ENCODE peak calls at places on chromosomes 11 and 22, in nine cellular contexts. D is heart left ventricle, J is PC-9, M is cardiac muscle cell, V is left ventricle myocardium inferior, Z is suprapubic skin, S is astrocyte of the cerebellum, Y is uterus, A is transverse colon. U is an unnamed sample.

GRCh38 chr11:34255101-34255500 is 102.7 kb downstream of the ABTB2 start:
- DNase-seq in V (no peak), S (no peak), A (no peak), D (no peak), J (no peak), M (no peak), Y (no peak), Z (no peak), U (no peak)

GRCh38 chr11:95762513-95762912 is 27.1 kb downstream of the FAM76B start:
- DNase-seq in D (no peak), J (no peak), Z (no peak), M (peak; percentile 6), S (no peak), Y (no peak), A (no peak), V (no peak), U (no peak)

GRCh38 chr11:27913650-27914049 is 194.3 kb downstream of the KIF18A start:
- DNase-seq in Y (no peak), M (peak; percentile 61), D (no peak), A (no peak), S (no peak), Z (no peak), V (no peak), J (no peak), U (no peak)

GRCh38 chr22:44483878-44484277 is 14.2 kb downstream of the RTL6 start:
- DNase-seq in Z (no peak), D (no peak), M (peak; percentile 51), A (no peak), Y (no peak), V (no peak), J (no peak), S (no peak), U (no peak)

GRCh38 chr11:106161775-106162174 is 84.3 kb downstream of the AASDHPPT start:
- DNase-seq in V (no peak), S (no peak), M (no peak), Z (no peak), Y (no peak), J (no peak), A (no peak), D (no peak), U (no peak)

GRCh38 chr11:67006029-67006884 is 16.7 kb upstream of the SYT12 start:
- DNase-seq in D (peak; percentile 42), J (peak; percentile 79), Y (no peak), A (no peak), V (no peak), Z (no peak), M (no peak), S (no peak), U (no peak)

GRCh38 chr11:77672276-77672675 is 34.7 kb upstream of the CLNS1A start:
- DNase-seq in J (no peak), A (peak; percentile 61), S (peak; percentile 78), Y (peak; percentile 76), V (no peak), M (peak; percentile 96), Z (no peak), D (peak; percentile 58), U (no peak)

GRCh38 chr11:107704432-107704831 is 7.4 kb downstream of the SLN start:
- DNase-seq in Z (no peak), V (no peak), A (no peak), M (no peak), S (no peak), Y (no peak), J (no peak), D (no peak), U (no peak)

GRCh38 chr22:42419328-42419881 is 12.8 kb downstream of the NFAM1 start:
- DNase-seq in Z (no peak), S (no peak), J (no peak), D (no peak), M (no peak), Y (no peak), A (no peak), V (no peak), U (peak; percentile 35)

GRCh38 chr11:67745181-67745726 is 70.8 kb upstream of the ALDH3B2 start:
- DNase-seq in V (no peak), S (no peak), J (no peak), D (no peak), Y (no peak), M (no peak), Z (no peak), A (no peak), U (no peak)

GRCh38 chr11:12744831-12745502 is 70.7 kb downstream of the TEAD1 start:
- DNase-seq in M (no peak), D (peak; percentile 73), Z (no peak), V (peak; percentile 49), J (no peak), A (no peak), Y (no peak), S (no peak), U (peak; percentile 29)

GRCh38 chr22:27377901-27378300 is 423.7 kb downstream of the MN1 start:
- DNase-seq in S (peak; percentile 8), M (peak; percentile 28), Y (no peak), A (peak; percentile 17), D (peak; percentile 47), J (no peak), Z (no peak), V (no peak), U (no peak)

GRCh38 chr22:37254206-37254866 is 10.3 kb upstream of the RAC2 start:
- DNase-seq in V (no peak), D (no peak), J (peak; percentile 76), M (peak; percentile 77), A (no peak), S (peak; percentile 60), Z (no peak), Y (no peak), U (no peak)

GRCh38 chr22:42227435-42227834 is 43.0 kb downstream of the TCF20 start:
- DNase-seq in S (no peak), V (no peak), M (no peak), J (no peak), D (no peak), Z (no peak), Y (no peak), A (no peak), U (no peak)

GRCh38 chr11:17798716-17799115 is 64.1 kb downstream of the KCNC1 start:
- DNase-seq in M (no peak), Y (no peak), A (no peak), V (no peak), Z (no peak), D (peak; percentile 63), J (no peak), S (no peak), U (no peak)

DNA sequence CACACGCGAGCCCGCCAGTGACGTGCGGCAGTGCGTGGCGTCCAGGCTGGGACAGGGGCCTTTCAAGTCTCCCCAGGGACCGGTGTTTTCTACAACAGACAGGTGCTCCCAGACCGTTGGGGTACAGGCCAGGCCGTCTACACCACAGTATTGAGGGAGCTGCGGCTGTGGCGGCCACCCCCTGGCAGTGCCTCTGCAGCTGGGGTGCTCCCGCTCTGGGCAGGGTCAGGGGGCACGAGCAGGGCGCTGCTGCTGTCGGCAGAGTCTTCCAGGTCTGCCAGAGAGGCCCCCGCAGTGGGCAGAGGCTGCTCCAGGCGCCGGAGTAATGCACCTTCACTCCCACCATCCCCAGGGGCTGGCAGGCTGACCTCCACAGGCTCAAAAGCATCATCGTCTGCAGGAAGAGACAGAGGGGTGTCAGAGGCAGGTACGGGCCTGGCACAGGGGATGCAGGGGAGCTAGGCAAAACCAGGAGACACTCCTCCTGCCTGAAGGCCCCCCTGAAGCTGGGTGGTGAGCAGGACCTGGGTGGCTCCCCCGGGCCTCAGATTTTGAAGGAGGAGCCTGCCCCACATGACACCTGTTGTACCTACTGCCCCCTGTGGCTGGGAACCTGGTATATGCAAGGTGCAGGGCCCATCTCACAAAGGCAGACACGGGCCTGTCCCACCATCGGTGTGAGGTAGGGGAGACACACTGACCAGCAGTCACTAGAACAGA is 83.3 kb downstream of the DGCR2 start:
- DNase-seq in A (no peak), J (no peak), M (no peak), D (no peak), S (no peak), Y (no peak), V (no peak), Z (peak; percentile 58), U (no peak)
- TF ChIP-seq CTCF in A (no peak), J (no peak), M (no peak), D (no peak), S (no peak), Y (no peak), V (no peak), Z (no peak), U (no peak)

DNA sequence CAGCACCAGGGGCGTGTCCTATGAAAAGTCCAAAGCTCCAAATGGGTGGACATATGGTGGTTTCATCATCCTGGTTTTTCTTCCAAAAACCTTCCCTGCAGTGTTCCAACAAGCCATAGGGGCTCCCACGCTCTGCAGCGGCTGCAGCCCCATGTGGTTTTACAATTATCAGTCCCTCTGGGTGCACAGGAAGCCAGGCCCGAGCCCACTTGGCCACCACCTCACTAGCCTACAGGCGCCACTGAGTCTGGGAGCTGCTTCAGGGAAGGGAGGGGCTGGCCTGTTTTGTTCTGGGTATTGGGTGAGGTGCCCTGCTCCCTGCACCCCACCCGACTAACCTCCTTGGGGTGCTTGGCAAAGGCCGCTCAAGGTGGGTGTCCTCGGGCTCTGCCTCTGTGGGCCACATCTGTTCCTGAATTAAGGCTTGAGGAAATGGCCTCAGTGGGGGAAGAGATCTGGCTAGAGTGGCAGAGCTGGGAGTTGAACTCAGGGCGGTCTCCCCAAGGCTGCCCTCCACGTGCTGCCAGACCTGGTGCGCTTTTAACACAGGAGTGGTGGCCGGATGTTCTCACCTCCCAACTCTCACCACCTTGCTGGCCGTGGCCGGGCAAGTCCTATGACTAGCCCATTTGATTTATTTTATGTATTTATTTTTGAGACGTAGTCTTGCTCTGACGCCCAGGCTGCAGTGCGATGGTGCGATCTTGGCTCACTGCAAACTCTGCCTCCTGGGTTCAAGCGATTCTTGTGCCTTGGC is 5.3 kb upstream of the CDC42BPG start:
- DNase-seq in V (peak; percentile 70), M (peak; percentile 76), J (no peak), S (no peak), D (peak; percentile 80), A (no peak), Z (no peak), Y (no peak), U (no peak)
- TF ChIP-seq CTCF in V (peak; percentile 41), M (peak; percentile 34), J (no peak), S (no peak), D (peak; percentile 15), A (no peak), Z (no peak), Y (no peak), U (no peak)

DNA sequence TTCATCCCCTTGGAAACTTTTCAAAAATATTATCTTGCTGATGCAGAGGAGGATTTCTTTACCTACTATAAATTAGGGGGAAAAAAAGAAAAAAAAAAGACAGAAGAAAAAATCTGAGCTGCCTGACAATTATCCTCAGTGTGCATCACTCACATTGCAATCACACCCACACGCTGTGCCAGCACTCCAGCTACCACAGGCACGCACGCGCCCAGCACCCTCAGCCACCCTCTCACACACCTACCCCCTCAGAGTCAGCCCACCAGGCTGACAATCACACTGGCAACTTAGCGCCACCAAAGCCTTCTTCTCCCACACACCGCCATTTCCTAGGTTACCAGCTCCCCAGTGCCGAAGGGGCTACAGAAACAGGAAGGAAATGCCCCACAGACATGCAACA is 236.1 kb downstream of the KCNA4 start:
- DNase-seq in M (no peak), J (no peak), Z (no peak), V (peak; percentile 43), D (peak; percentile 65), Y (no peak), A (no peak), S (no peak), U (no peak)
- TF ChIP-seq CTCF in M (no peak), J (no peak), Z (no peak), V (no peak), D (no peak), Y (no peak), A (no peak), S (no peak), U (no peak)

GRCh38 chr11:82174610-82175009 is 559.1 kb downstream of the FAM181B start:
- DNase-seq in D (no peak), Z (no peak), J (no peak), S (no peak), Y (no peak), V (no peak), A (no peak), M (no peak), U (no peak)
- TF ChIP-seq CTCF in D (no peak), Z (no peak), J (peak; percentile 61), S (peak; percentile 38), Y (no peak), V (peak; percentile 11), A (no peak), M (no peak), U (peak; percentile 53)

U was measured in nephron progenitor cell.